ENCODE peak calls at places on chromosomes 5 and 9, in seven cellular contexts. V is nephron progenitor cell; E is HTR-8/SVneo; S is PC-3; U is GDM1; H is CD8-positive, alpha-beta memory T cell; L is stimulated activated CD4-positive, alpha-beta T cell treated with anti-CD3 and anti-CD28 coated beads, TNF-alpha, amount 100 ng/mL, for 4 hours. K is an unnamed sample.
A peak's percentile ranks its signal among the peaks of the same experiment; 100 is the strongest.

GRCh38 chr9:135053133-135053532 is 34.3 kb upstream of the OLFM1 start:
- DNase-seq in V (no peak), E (no peak), S (no peak), U (no peak), H (no peak), L (no peak), K (no peak)

GRCh38 chr5:145776886-145777285 is 58.3 kb downstream of the PRELID2 start:
- DNase-seq in V (no peak), E (no peak), S (peak; percentile 17), U (no peak), H (no peak), L (no peak), K (no peak)

GRCh38 chr9:88889386-88889785 is 101.9 kb upstream of the S1PR3 start:
- DNase-seq in V (no peak), E (no peak), S (no peak), U (no peak), H (no peak), L (no peak), K (no peak)

GRCh38 chr5:81402180-81402930 is 8.4 kb upstream of the ACOT12 start:
- DNase-seq in V (no peak), E (no peak), S (no peak), U (no peak), H (no peak), L (no peak), K (no peak)

GRCh38 chr9:135971892-135972291 is 10.7 kb upstream of the UBAC1 start:
- DNase-seq in V (peak; percentile 91), E (no peak), S (peak; percentile 84), U (no peak), H (peak; percentile 58), L (no peak), K (no peak)

GRCh38 chr9:134407123-134407779 is 81.0 kb downstream of the RXRA start:
- DNase-seq in V (peak; percentile 80), E (no peak), S (peak; percentile 84), U (peak; percentile 98), H (peak; percentile 69), L (peak; percentile 66), K (peak; percentile 93)

GRCh38 chr5:21654-22233 is 70.2 kb upstream of the PLEKHG4B start:
- DNase-seq in V (no peak), E (peak; percentile 47), S (peak; percentile 62), U (no peak), H (no peak), L (no peak), K (no peak)

GRCh38 chr9:72509053-72509452 is 12.4 kb upstream of the TMC1 start:
- DNase-seq in V (no peak), E (no peak), S (peak; percentile 48), U (no peak), H (no peak), L (no peak), K (no peak)

GRCh38 chr9:95981741-95982390 is 106.4 kb downstream of the ERCC6L2 start:
- DNase-seq in V (no peak), E (no peak), S (no peak), U (peak; percentile 22), H (peak; percentile 80), L (no peak), K (no peak)

GRCh38 chr5:139979943-139980342 is 63.2 kb downstream of the NRG2 start:
- DNase-seq in V (no peak), E (no peak), S (no peak), U (no peak), H (no peak), L (no peak), K (no peak)

GRCh38 chr9:108080285-108080684 is 590.7 kb upstream of the KLF4 start:
- DNase-seq in V (no peak), E (no peak), S (no peak), U (no peak), H (no peak), L (no peak), K (no peak)

GRCh38 chr9:69223605-69224004 is 49.5 kb downstream of the TJP2 start:
- DNase-seq in V (peak; percentile 40), E (peak; percentile 74), S (peak; percentile 70), U (no peak), H (no peak), L (no peak), K (no peak)

GRCh38 chr5:177469061-177469628 is 4.3 kb downstream of the DBN1 start:
- DNase-seq in V (no peak), E (no peak), S (no peak), U (no peak), H (no peak), L (no peak), K (no peak)

GRCh38 chr9:133658442-133659431 is 22.6 kb downstream of the DBH start:
- DNase-seq in V (peak; percentile 74), E (peak; percentile 24), S (peak; percentile 29), U (no peak), H (no peak), L (no peak), K (peak; percentile 91)

GRCh38 chr5:56481147-56481997 is 248.2 kb upstream of the ANKRD55 start:
- DNase-seq in V (peak; percentile 30), E (no peak), S (peak; percentile 1), U (no peak), H (peak; percentile 23), L (peak; percentile 16), K (no peak)

GRCh38 chr5:34505731-34506130 is 150.4 kb upstream of the RAI14 start:
- DNase-seq in V (no peak), E (no peak), S (no peak), U (no peak), H (no peak), L (no peak), K (no peak)

GRCh38 chr5:126544087-126544740 is 50.8 kb downstream of the ALDH7A1 start:
- DNase-seq in V (peak; percentile 19), E (peak; percentile 50), S (peak; percentile 44), U (peak; percentile 18), H (peak; percentile 7), L (no peak), K (no peak)

GRCh38 chr5:74648835-74649286 is 8.3 kb upstream of the ENC1 start:
- DNase-seq in V (peak; percentile 36), E (no peak), S (peak; percentile 71), U (peak; percentile 58), H (peak; percentile 45), L (no peak), K (no peak)